ENCODE peak calls at places on chromosome 6, in eight cellular contexts. T, I, G, K, F, M, R and V are unnamed samples.

GRCh38 chr6:136950436-136950835 is 28.3 kb downstream of the SLC35D3 start:
- DNase-seq in G (no peak), R (no peak), I (no peak), T (no peak), F (no peak), K (no peak), M (no peak), V (no peak)

GRCh38 chr6:127471379-127472255 is 12.4 kb upstream of the KIAA0408 start:
- DNase-seq in M (no peak), F (no peak), T (no peak), I (no peak), G (no peak), K (no peak), R (no peak), V (no peak)

GRCh38 chr6:148200302-148200701 is 142.3 kb upstream of the SASH1 start:
- DNase-seq in I (no peak), G (no peak), R (no peak), T (no peak), M (no peak), K (peak; percentile 35), F (no peak), V (no peak)

GRCh38 chr6:29763491-29764289 is 40.5 kb downstream of the HLA-F start:
- DNase-seq in K (no peak), G (no peak), I (no peak), M (no peak), T (no peak), R (no peak), F (no peak), V (peak; percentile 96)

GRCh38 chr6:129906515-129907077 is 45.5 kb upstream of the TMEM244 start:
- DNase-seq in M (no peak), F (no peak), G (no peak), R (no peak), T (no peak), I (no peak), K (no peak), V (no peak)

GRCh38 chr6:20605581-20605980 is 71.3 kb downstream of the CDKAL1 start:
- DNase-seq in T (no peak), R (no peak), I (no peak), K (no peak), M (no peak), G (no peak), F (no peak), V (no peak)

GRCh38 chr6:131062245-131063027 is 609 bp downstream of the EPB41L2 start:
- DNase-seq in G (peak; percentile 51), R (peak; percentile 49), K (peak; percentile 49), I (peak; percentile 14), F (peak; percentile 53), T (peak; percentile 45), M (peak; percentile 22), V (peak; percentile 13)

GRCh38 chr6:98832282-98833100 is 1.9 kb upstream of the POU3F2 start:
- DNase-seq in R (peak; percentile 58), F (peak; percentile 81), M (peak; percentile 37), K (peak; percentile 62), T (peak; percentile 43), I (no peak), G (no peak), V (no peak)

GRCh38 chr6:114558153-114558552 is 215.3 kb upstream of the HS3ST5 start:
- DNase-seq in K (no peak), G (no peak), T (no peak), I (no peak), M (no peak), R (no peak), F (no peak), V (no peak)

GRCh38 chr6:26311012-26311384 is 54.0 kb upstream of the BTN3A2 start:
- DNase-seq in K (no peak), M (peak; percentile 51), R (peak; percentile 30), T (peak; percentile 80), F (no peak), I (no peak), G (no peak), V (peak; percentile 57)

GRCh38 chr6:108673153-108673552 is 112.4 kb downstream of the FOXO3 start:
- DNase-seq in T (no peak), R (no peak), G (no peak), F (no peak), M (no peak), K (no peak), I (no peak), V (no peak)

GRCh38 chr6:169542491-169542890 is 159.3 kb downstream of the WDR27 start:
- DNase-seq in T (peak; percentile 36), M (no peak), K (no peak), F (no peak), G (no peak), I (no peak), R (no peak), V (no peak)

GRCh38 chr6:62119401-62119800 is 166.6 kb downstream of the KHDRBS2 start:
- DNase-seq in G (no peak), T (no peak), F (no peak), K (no peak), R (no peak), I (no peak), M (no peak), V (no peak)

GRCh38 chr6:139979021-139979721 is 604.7 kb upstream of the CITED2 start:
- DNase-seq in G (no peak), I (no peak), K (no peak), M (no peak), T (no peak), R (peak; percentile 56), F (no peak), V (no peak)

GRCh38 chr6:87391334-87391733 is 16.4 kb upstream of the CFAP206 start:
- DNase-seq in T (peak; percentile 44), R (peak; percentile 16), M (peak; percentile 61), G (no peak), K (peak; percentile 39), I (no peak), F (no peak), V (peak; percentile 47)

GRCh38 chr6:551829-552350 is 105.0 kb downstream of the HUS1B start:
- DNase-seq in F (no peak), K (no peak), M (peak; percentile 21), I (no peak), R (no peak), T (no peak), G (no peak), V (no peak)

GRCh38 chr6:548091-548490 is 108.8 kb downstream of the HUS1B start:
- DNase-seq in R (no peak), K (no peak), I (no peak), M (no peak), F (no peak), T (no peak), G (no peak), V (no peak)

GRCh38 chr6:548517-548916 is 108.4 kb downstream of the HUS1B start:
- DNase-seq in R (no peak), M (no peak), F (no peak), I (no peak), K (no peak), T (no peak), G (no peak), V (no peak)

GRCh38 chr6:549901-550300 is 107.0 kb downstream of the HUS1B start:
- DNase-seq in K (no peak), T (no peak), G (no peak), I (no peak), M (no peak), R (no peak), F (no peak), V (no peak)

GRCh38 chr6:551405-551804 is 105.5 kb downstream of the HUS1B start:
- DNase-seq in K (peak; percentile 61), T (peak; percentile 46), G (no peak), M (peak; percentile 50), F (no peak), I (no peak), R (peak; percentile 32), V (peak; percentile 59)
- TF ChIP-seq CTCF in K (no peak), T (peak; percentile 26), G (no peak), M (no peak), F (no peak), I (no peak), R (no peak), V (no peak)

GRCh38 chr6:32792901-32793400 is 23.9 kb downstream of the HLA-DOB start:
- DNase-seq in R (no peak), M (no peak), G (no peak), F (no peak), I (no peak), K (no peak), T (no peak), V (no peak)

GRCh38 chr6:32794510-32794909 is 22.3 kb downstream of the HLA-DOB start:
- DNase-seq in T (no peak), M (no peak), G (no peak), R (no peak), I (no peak), K (no peak), F (no peak), V (no peak)

GRCh38 chr6:32799168-32799567 is 17.6 kb downstream of the HLA-DOB start:
- DNase-seq in G (no peak), K (no peak), F (no peak), I (no peak), M (no peak), R (no peak), T (no peak), V (no peak)

GRCh38 chr6:32799740-32800139 is 17.1 kb downstream of the HLA-DOB start:
- DNase-seq in R (no peak), F (no peak), G (no peak), I (no peak), T (no peak), K (no peak), M (no peak), V (no peak)

GRCh38 chr6:32796848-32797776 is 19.7 kb downstream of the HLA-DOB start:
- DNase-seq in G (peak; percentile 81), I (peak; percentile 85), R (peak; percentile 89), F (peak; percentile 60), K (peak; percentile 81), M (peak; percentile 87), T (peak; percentile 78), V (peak; percentile 66)
- TF ChIP-seq CTCF in G (peak; percentile 95), I (peak; percentile 97), R (peak; percentile 84), F (peak; percentile 87), K (peak; percentile 92), M (peak; percentile 84), T (peak; percentile 87), V (peak; percentile 84)

GRCh38 chr6:94052754-94053153 is 633.4 kb upstream of the EPHA7 start:
- DNase-seq in K (no peak), F (no peak), M (no peak), I (no peak), G (no peak), T (peak; percentile 12), R (no peak), V (peak; percentile 3)
- TF ChIP-seq CTCF in K (no peak), F (no peak), M (no peak), I (no peak), G (no peak), T (peak; percentile 26), R (no peak), V (no peak)

DNA sequence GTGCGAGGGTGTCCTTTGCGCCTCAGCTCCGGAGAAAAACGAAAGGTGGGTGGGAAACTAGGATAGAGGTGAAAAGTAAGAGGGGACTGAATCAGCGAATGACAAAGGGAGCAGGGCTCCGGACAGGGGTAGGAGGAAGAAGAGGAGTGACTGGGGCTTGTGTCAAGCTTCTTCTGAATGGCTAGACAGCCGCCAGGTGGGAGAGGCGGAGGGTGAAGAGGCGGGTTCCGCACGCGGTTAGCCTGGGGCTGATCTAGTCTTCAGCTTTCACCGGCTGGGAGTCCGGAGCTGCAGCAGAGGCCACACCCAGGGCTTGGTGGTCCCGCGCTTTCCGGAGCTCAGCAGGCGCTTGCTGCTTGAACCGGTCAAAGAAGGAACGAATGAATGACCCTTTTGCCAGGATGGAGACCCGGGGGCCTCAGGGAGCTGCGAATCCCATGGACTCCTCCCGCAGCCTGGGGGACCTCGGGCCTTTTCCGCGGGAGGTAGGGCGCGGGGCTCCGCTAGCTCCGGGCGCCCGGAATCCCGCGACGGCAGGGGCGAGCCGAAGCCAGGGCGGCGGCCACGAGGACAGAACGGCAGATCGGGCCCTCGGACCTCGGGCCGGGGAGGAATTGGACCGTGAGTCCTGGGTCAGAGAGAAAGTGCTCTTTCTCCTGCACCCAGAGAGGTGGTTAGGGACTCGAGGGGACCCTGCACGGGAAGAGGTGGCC is at the start of gene C6orf141:
- DNase-seq in M (peak; percentile 83), T (peak; percentile 60), K (peak; percentile 56), G (peak; percentile 48), I (no peak), R (peak; percentile 55), F (no peak), V (peak; percentile 82)
- TF ChIP-seq CTCF in M (no peak), T (no peak), K (no peak), G (no peak), I (no peak), R (no peak), F (no peak), V (no peak)